ENCODE peak calls at places on chromosomes 5 and 9, in seven cellular contexts. V is NCI-H1436 treated with DMSO at 0.1 percent for 48 hours, B is NCI-H1105, I is amygdala, Z is pons, J is amniotic epithelial cell, U is anterior cingulate cortex. A is an unnamed sample.

GRCh38 chr9:130138791-130139190 is 33.4 kb upstream of the NCS1 start:
- DNase-seq in V (no peak), B (no peak), I (no peak), Z (peak), J (peak), U (peak), A (no peak)

GRCh38 chr5:79487251-79487650 is 26.7 kb downstream of the HOMER1 start:
- DNase-seq in V (no peak), B (no peak), I (no peak), Z (no peak), J (no peak), U (no peak), A (no peak)

GRCh38 chr5:137616046-137616445 is 116.9 kb upstream of the SPOCK1 start:
- DNase-seq in V (no peak), B (no peak), I (no peak), Z (no peak), J (no peak), U (no peak), A (no peak)

GRCh38 chr9:121499427-121500164 is at the start of gene GGTA1:
- DNase-seq in V (no peak), B (peak), I (no peak), Z (no peak), J (peak), U (no peak), A (no peak)

GRCh38 chr9:89386797-89387196 is 68.5 kb downstream of the SECISBP2 start:
- DNase-seq in V (no peak), B (peak), I (no peak), Z (no peak), J (no peak), U (no peak), A (no peak)

GRCh38 chr9:78132688-78133033 is 101.0 kb upstream of the GNAQ start:
- DNase-seq in V (no peak), B (no peak), I (no peak), Z (peak), J (no peak), U (no peak), A (no peak)

GRCh38 chr9:95057121-95057520 is 260.4 kb downstream of the FANCC start:
- DNase-seq in V (no peak), B (no peak), I (no peak), Z (peak), J (peak), U (no peak), A (no peak)

GRCh38 chr5:43275391-43275790 is 37.8 kb downstream of the HMGCS1 start:
- DNase-seq in V (no peak), B (no peak), I (no peak), Z (no peak), J (no peak), U (no peak), A (no peak)

GRCh38 chr9:20437466-20437865 is 184.8 kb downstream of the MLLT3 start:
- DNase-seq in V (no peak), B (no peak), I (no peak), Z (no peak), J (peak), U (no peak), A (no peak)

GRCh38 chr5:150122158-150122510 is 33.5 kb downstream of the PDGFRB start:
- DNase-seq in V (no peak), B (no peak), I (no peak), Z (no peak), J (peak), U (no peak), A (peak)

GRCh38 chr5:173012882-173013281 is 29.3 kb downstream of the ATP6V0E1 start:
- DNase-seq in V (no peak), B (no peak), I (no peak), Z (no peak), J (peak), U (no peak), A (no peak)

GRCh38 chr9:19497276-19497675 is 88.5 kb downstream of the ACER2 start:
- DNase-seq in V (no peak), B (no peak), I (no peak), Z (no peak), J (no peak), U (no peak), A (no peak)

GRCh38 chr9:20074291-20074690 is 285.5 kb upstream of the SLC24A2 start:
- DNase-seq in V (no peak), B (no peak), I (no peak), Z (no peak), J (no peak), U (no peak), A (no peak)

GRCh38 chr5:96880402-96881164 is 4.3 kb downstream of the ERAP2 start:
- DNase-seq in V (no peak), B (no peak), I (no peak), Z (no peak), J (peak), U (no peak), A (no peak)

GRCh38 chr5:173010021-173010420 is 26.4 kb downstream of the ATP6V0E1 start:
- DNase-seq in V (no peak), B (no peak), I (no peak), Z (no peak), J (peak), U (no peak), A (no peak)

GRCh38 chr9:72384710-72385475 is 19.9 kb upstream of the ZFAND5 start:
- DNase-seq in V (no peak), B (no peak), I (no peak), Z (peak), J (peak), U (no peak), A (no peak)

GRCh38 chr5:132378580-132378979 is 9.1 kb downstream of the SLC22A5 start:
- DNase-seq in V (no peak), B (no peak), I (no peak), Z (no peak), J (no peak), U (no peak), A (no peak)

GRCh38 chr5:10671041-10672008 is 89.7 kb downstream of the DAP start:
- DNase-seq in V (no peak), B (no peak), I (no peak), Z (no peak), J (no peak), U (no peak), A (no peak)

GRCh38 chr5:72849546-72849945 is 33.1 kb downstream of the TNPO1 start:
- DNase-seq in V (no peak), B (no peak), I (no peak), Z (peak), J (no peak), U (no peak), A (no peak)

GRCh38 chr5:7856855-7857254 is 5.9 kb upstream of the CFAP90 start:
- DNase-seq in V (no peak), B (peak), I (no peak), Z (peak), J (peak), U (peak), A (no peak)

GRCh38 chr5:135386886-135387628 is 12.0 kb downstream of the MACROH2A1 start:
- DNase-seq in V (no peak), B (no peak), I (no peak), Z (peak), J (peak), U (no peak), A (no peak)

GRCh38 chr9:219670-220365 is 5.2 kb downstream of the DOCK8 start:
- DNase-seq in V (no peak), B (no peak), I (no peak), Z (peak), J (no peak), U (no peak), A (no peak)

A was measured in GM18507.